ENCODE peak calls at places on chromosome 1, in four cellular contexts. S is left lung, B is epithelial cell of esophagus, I is small intestine. L is an unnamed sample.

GRCh38 chr1:22132517-22133235 is 10.2 kb downstream of the WNT4 start:
- DNase-seq in S (no peak), I (no peak), B (peak), L (no peak)

GRCh38 chr1:14485285-14485684 is 113.2 kb upstream of the KAZN start:
- DNase-seq in S (no peak), I (no peak), B (no peak), L (no peak)

GRCh38 chr1:208093754-208094719 is 150.1 kb downstream of the PLXNA2 start:
- DNase-seq in I (peak), B (peak), S (peak), L (peak)

GRCh38 chr1:20371411-20371810 is 80.7 kb downstream of the VWA5B1 start:
- DNase-seq in I (no peak), S (no peak), B (peak), L (no peak)

GRCh38 chr1:58739851-58740466 is 40.1 kb upstream of the MYSM1 start:
- DNase-seq in B (peak), I (peak), S (no peak), L (no peak)

GRCh38 chr1:78254517-78254916 is 208.8 kb downstream of the GIPC2 start:
- DNase-seq in B (peak), I (peak), S (no peak), L (no peak)

GRCh38 chr1:244861683-244862082 is 2.7 kb downstream of the HNRNPU start:
- DNase-seq in B (no peak), I (no peak), S (no peak), L (no peak)

GRCh38 chr1:32350785-32351076 is 11.6 kb downstream of the FAM229A start:
- DNase-seq in S (no peak), I (no peak), B (no peak), L (no peak)

GRCh38 chr1:166975361-166976129 is at the start of gene ILDR2:
- DNase-seq in S (peak), B (peak), I (peak), L (peak)

L was measured in upper lobe of right lung.